ENCODE peak calls at places on chromosomes 6 and 20, in six cellular contexts. A is left ventricle myocardium superior; H is activated CD8-positive, alpha-beta T cell treated with anti-CD3 and anti-CD28 coated beads, Interleukin-2, amount 10 ng/mL, durations not matched to agents 7 days and 5 days; Z is CD8-positive, alpha-beta T cell; O is stimulated activated naive CD8-positive, alpha-beta T cell treated with anti-CD3 and anti-CD28 coated beads, Interleukin-15, amount 100 ng/mL, for 72 hours; M is lung. C is an unnamed sample.

GRCh38 chr6:79778794-79779193 is 147.7 kb downstream of the SH3BGRL2 start:
- ATAC-seq in A (no peak), H (no peak), Z (no peak), O (no peak), M (no peak), C (no peak)

GRCh38 chr6:19298422-19298821 is 538.7 kb upstream of the ID4 start:
- ATAC-seq in A (no peak), H (no peak), Z (no peak), O (no peak), M (no peak), C (no peak)

GRCh38 chr6:107866606-107867301 is 42.6 kb upstream of the SCML4 start:
- ATAC-seq in A (no peak), H (peak), Z (peak), O (peak), M (no peak), C (no peak)

GRCh38 chr20:40687384-40688128 is 1.5 kb downstream of the MAFB start:
- ATAC-seq in A (peak), H (no peak), Z (no peak), O (no peak), M (peak), C (no peak)

GRCh38 chr6:163745566-163746400 is 331.3 kb downstream of the QKI start:
- ATAC-seq in A (peak), H (no peak), Z (no peak), O (no peak), M (no peak), C (no peak)

GRCh38 chr6:147709396-147710272 is 201.1 kb downstream of the SAMD5 start:
- ATAC-seq in A (no peak), H (no peak), Z (no peak), O (no peak), M (no peak), C (no peak)

GRCh38 chr6:25224237-25224636 is 54.9 kb upstream of the CARMIL1 start:
- ATAC-seq in A (no peak), H (no peak), Z (no peak), O (no peak), M (no peak), C (no peak)

GRCh38 chr6:10478187-10479040 is 42.7 kb upstream of the GCNT2 start:
- ATAC-seq in A (no peak), H (no peak), Z (peak), O (peak), M (peak), C (no peak)

GRCh38 chr6:41630946-41631345 is 7.3 kb upstream of the MDFI start:
- ATAC-seq in A (no peak), H (no peak), Z (no peak), O (no peak), M (no peak), C (no peak)

GRCh38 chr6:168919455-168920179 is 334.0 kb downstream of the THBS2 start:
- ATAC-seq in A (no peak), H (no peak), Z (no peak), O (no peak), M (no peak), C (no peak)

GRCh38 chr20:48769111-48769879 is 58.5 kb downstream of the PREX1 start:
- ATAC-seq in A (peak), H (peak), Z (peak), O (peak), M (peak), C (peak)

GRCh38 chr6:141906569-141907080 is 226.1 kb upstream of the GJE1 start:
- ATAC-seq in A (no peak), H (no peak), Z (no peak), O (no peak), M (no peak), C (no peak)

GRCh38 chr6:155676346-155676745 is 220.7 kb upstream of the NOX3 start:
- ATAC-seq in A (no peak), H (no peak), Z (no peak), O (no peak), M (no peak), C (no peak)

GRCh38 chr6:128601060-128601459 is 80.7 kb upstream of the PTPRK start:
- ATAC-seq in A (peak), H (no peak), Z (no peak), O (no peak), M (no peak), C (no peak)

GRCh38 chr6:16471898-16472297 is 233.5 kb downstream of the GMPR start:
- ATAC-seq in A (no peak), H (no peak), Z (no peak), O (no peak), M (no peak), C (no peak)

GRCh38 chr20:41572010-41572572 is 46.1 kb downstream of the CHD6 start:
- ATAC-seq in A (peak), H (no peak), Z (no peak), O (no peak), M (no peak), C (no peak)

GRCh38 chr6:708237-708598 is 15.3 kb upstream of the EXOC2 start:
- ATAC-seq in A (no peak), H (no peak), Z (no peak), O (no peak), M (no peak), C (no peak)

GRCh38 chr20:22274330-22274729 is 310.0 kb downstream of the FOXA2 start:
- ATAC-seq in A (no peak), H (no peak), Z (no peak), O (no peak), M (no peak), C (no peak)

GRCh38 chr6:142474446-142475289 is 172.9 kb downstream of the ADGRG6 start:
- ATAC-seq in A (no peak), H (no peak), Z (peak), O (no peak), M (no peak), C (no peak)

GRCh38 chr6:166325383-166326042 is 16.8 kb downstream of the SFT2D1 start:
- ATAC-seq in A (no peak), H (no peak), Z (no peak), O (no peak), M (no peak), C (peak)

GRCh38 chr20:20606046-20606445 is 106.4 kb downstream of the RALGAPA2 start:
- ATAC-seq in A (no peak), H (no peak), Z (no peak), O (no peak), M (no peak), C (no peak)

GRCh38 chr6:169427856-169428255 is 174.2 kb upstream of the THBS2 start:
- ATAC-seq in A (peak), H (no peak), Z (no peak), O (no peak), M (peak), C (no peak)

GRCh38 chr20:11646359-11646758 is 271.3 kb upstream of the BTBD3 start:
- ATAC-seq in A (no peak), H (no peak), Z (no peak), O (peak), M (no peak), C (peak)

GRCh38 chr6:136524339-136524935 is 25.8 kb downstream of the MAP7 start:
- ATAC-seq in A (no peak), H (no peak), Z (no peak), O (no peak), M (no peak), C (no peak)